ENCODE peak calls at places on chromosomes 5 and 9, in ten cellular contexts. G is HepG2, I is astrocyte, L is uterus, O is heart right ventricle, X is A549, A is upper lobe of right lung, Y is tibial nerve, Q is spleen, E is Panc1. V is an unnamed sample.

GRCh38 chr5:65647941-65648340 is 23.1 kb downstream of the SHLD3 start:
- DNase-seq in G (no peak), I (no peak), L (no peak), O (no peak), X (no peak), A (no peak), Y (no peak), Q (no peak), E (no peak), V (no peak)

GRCh38 chr9:4298255-4299005 is 1.4 kb downstream of the GLIS3 start:
- DNase-seq in G (no peak), I (no peak), L (peak; percentile 34), O (peak; percentile 22), X (peak; percentile 30), A (peak; percentile 73), Y (peak; percentile 40), Q (no peak), E (no peak), V (peak; percentile 23)

GRCh38 chr5:86909896-86910295 is 292.2 kb downstream of the COX7C start:
- DNase-seq in G (no peak), I (peak; percentile 76), L (no peak), O (no peak), X (no peak), A (no peak), Y (no peak), Q (no peak), E (peak; percentile 10), V (no peak)

GRCh38 chr9:131678499-131679111 is 61.3 kb downstream of the RAPGEF1 start:
- DNase-seq in G (peak; percentile 56), I (peak; percentile 97), L (peak; percentile 69), O (peak; percentile 66), X (peak; percentile 92), A (peak; percentile 77), Y (peak; percentile 70), Q (peak; percentile 91), E (peak; percentile 83), V (peak; percentile 85)

GRCh38 chr5:81787843-81788242 is 36.9 kb upstream of the SSBP2 start:
- DNase-seq in G (no peak), I (peak; percentile 69), L (peak; percentile 53), O (no peak), X (no peak), A (no peak), Y (peak; percentile 97), Q (no peak), E (no peak), V (peak; percentile 83)

GRCh38 chr9:74942801-74943200 is 9.9 kb downstream of the C9orf40 start:
- DNase-seq in G (no peak), I (no peak), L (no peak), O (no peak), X (no peak), A (no peak), Y (no peak), Q (no peak), E (no peak), V (no peak)

GRCh38 chr9:4081549-4081895 is 218.3 kb downstream of the GLIS3 start:
- DNase-seq in G (no peak), I (no peak), L (no peak), O (no peak), X (no peak), A (no peak), Y (no peak), Q (no peak), E (no peak), V (no peak)

GRCh38 chr9:129677456-129677855 is 12.0 kb downstream of the PRRX2 start:
- DNase-seq in G (no peak), I (no peak), L (no peak), O (no peak), X (no peak), A (no peak), Y (no peak), Q (no peak), E (no peak), V (no peak)

GRCh38 chr9:20884985-20885593 is 146.4 kb downstream of the HACD4 start:
- DNase-seq in G (peak; percentile 44), I (peak; percentile 11), L (peak; percentile 40), O (peak; percentile 24), X (peak; percentile 9), A (no peak), Y (peak; percentile 65), Q (peak; percentile 80), E (peak; percentile 2), V (peak; percentile 70)

GRCh38 chr9:130681769-130682489 is 11.7 kb upstream of the EXOSC2 start:
- DNase-seq in G (no peak), I (no peak), L (no peak), O (no peak), X (no peak), A (no peak), Y (no peak), Q (no peak), E (no peak), V (no peak)

GRCh38 chr5:143638654-143639053 is 173.3 kb upstream of the HMHB1 start:
- DNase-seq in G (no peak), I (no peak), L (no peak), O (no peak), X (no peak), A (no peak), Y (no peak), Q (no peak), E (no peak), V (no peak)

GRCh38 chr9:87039809-87040392 is 92.6 kb upstream of the GAS1 start:
- DNase-seq in G (no peak), I (peak; percentile 0), L (no peak), O (no peak), X (no peak), A (no peak), Y (no peak), Q (no peak), E (no peak), V (no peak)

GRCh38 chr5:59491944-59492343 is 401.6 kb downstream of the PDE4D start:
- DNase-seq in G (no peak), I (no peak), L (no peak), O (no peak), X (no peak), A (no peak), Y (no peak), Q (no peak), E (no peak), V (no peak)

GRCh38 chr5:166977916-166978434 is 1313.5 kb upstream of the WWC1 start:
- DNase-seq in G (no peak), I (no peak), L (no peak), O (no peak), X (no peak), A (no peak), Y (no peak), Q (no peak), E (no peak), V (no peak)

GRCh38 chr9:111305914-111306313 is 24.1 kb downstream of the OR2K2 start:
- DNase-seq in G (peak; percentile 10), I (no peak), L (no peak), O (no peak), X (no peak), A (no peak), Y (no peak), Q (no peak), E (no peak), V (no peak)

GRCh38 chr9:136470792-136471469 is 11.9 kb downstream of the SEC16A start:
- DNase-seq in G (no peak), I (no peak), L (no peak), O (no peak), X (no peak), A (no peak), Y (no peak), Q (no peak), E (no peak), V (no peak)

GRCh38 chr9:136472640-136473353 is 10.0 kb downstream of the SEC16A start:
- DNase-seq in G (no peak), I (no peak), L (no peak), O (no peak), X (no peak), A (no peak), Y (no peak), Q (no peak), E (no peak), V (no peak)

GRCh38 chr9:136467766-136468165 is 15.1 kb downstream of the SEC16A start:
- DNase-seq in G (no peak), I (no peak), L (no peak), O (no peak), X (no peak), A (no peak), Y (no peak), Q (no peak), E (no peak), V (no peak)

GRCh38 chr9:136471802-136472487 is 10.9 kb downstream of the SEC16A start:
- DNase-seq in G (no peak), I (no peak), L (no peak), O (no peak), X (no peak), A (no peak), Y (no peak), Q (no peak), E (no peak), V (no peak)

GRCh38 chr9:136470356-136470755 is 12.5 kb downstream of the SEC16A start:
- DNase-seq in G (no peak), I (no peak), L (no peak), O (no peak), X (no peak), A (no peak), Y (no peak), Q (no peak), E (no peak), V (no peak)
- H3K4me1 ChIP-seq in G (no peaks in the 10 kb centered on the region), I (no peaks in the 10 kb centered on the region), L (no peaks in the 10 kb centered on the region), O (no peaks in the 10 kb centered on the region), X (no peaks in the 10 kb centered on the region), A (no peaks in the 10 kb centered on the region), Y (no peaks in the 10 kb centered on the region), Q (no peaks in the 10 kb centered on the region), E (no peaks in the 10 kb centered on the region), V (no peaks in the 10 kb centered on the region)

DNA sequence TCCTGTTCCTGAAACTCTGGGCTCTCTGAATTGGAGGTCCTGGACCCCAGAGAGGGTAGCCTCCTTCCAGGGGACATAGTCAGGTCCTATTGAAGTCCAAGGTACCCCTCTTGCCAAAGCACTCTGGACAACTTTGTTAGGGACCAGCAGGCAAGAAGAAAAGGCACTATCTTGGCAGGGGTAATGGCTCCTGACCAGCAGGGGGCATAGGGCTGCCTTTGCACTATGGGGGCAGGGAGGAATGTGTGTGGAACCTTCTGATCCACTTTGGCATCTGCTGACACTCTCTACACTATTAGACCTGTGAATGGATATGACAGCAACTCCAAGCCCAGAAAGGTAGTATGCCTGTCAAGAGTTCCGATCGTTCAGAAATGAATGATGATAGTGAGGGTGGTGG is 179.0 kb upstream of the CD180 start:
- DNase-seq in G (no peak), I (no peak), L (no peak), O (no peak), X (no peak), A (no peak), Y (no peak), Q (no peak), E (no peak), V (no peak)
- TF ChIP-seq CTCF in G (peak; percentile 20), I (no peak), L (no peak), O (no peak), X (no peak), A (no peak), Y (no peak), Q (no peak), E (no peak), V (no peak)

GRCh38 chr9:96086936-96087582 is 211.6 kb downstream of the ERCC6L2 start:
- DNase-seq in G (no peak), I (no peak), L (no peak), O (no peak), X (no peak), A (no peak), Y (no peak), Q (no peak), E (no peak), V (no peak)
- H3K4me1 ChIP-seq in G (peaks cover 16% of the 10 kb centered on the region), I (no peaks in the 10 kb centered on the region), L (no peaks in the 10 kb centered on the region), O (no peaks in the 10 kb centered on the region), X (peaks cover 41% of the 10 kb centered on the region), A (no peaks in the 10 kb centered on the region), Y (no peaks in the 10 kb centered on the region), Q (no peaks in the 10 kb centered on the region), E (no peaks in the 10 kb centered on the region), V (no peaks in the 10 kb centered on the region)

GRCh38 chr5:112604741-112605390 is 132.8 kb upstream of the APC start:
- DNase-seq in G (peak; percentile 68), I (no peak), L (no peak), O (no peak), X (no peak), A (no peak), Y (no peak), Q (no peak), E (peak; percentile 12), V (no peak)
- TF ChIP-seq CTCF in G (peak; percentile 76), I (no peak), L (no peak), O (no peak), X (no peak), A (no peak), Y (no peak), Q (peak; percentile 17), E (peak; percentile 49), V (no peak)

V was measured in ascending aorta.